ENCODE peak calls at places on chromosomes 1 and 21, in ten cellular contexts. P is neural progenitor cell, T is AG04450, Z is psoas muscle, O is suprapubic skin, X is lung, M is endothelial cell of umbilical vein, W is Panc1, D is left ventricle myocardium inferior, Y is PC-3. H is an unnamed sample.

GRCh38 chr1:210617306-210617705 is 288.6 kb downstream of the HHAT start:
- DNase-seq in Z (no peak), P (no peak), O (no peak), X (no peak), Y (no peak), D (no peak), M (no peak), T (no peak), W (no peak), H (no peak)

GRCh38 chr1:160169553-160170399 is 18.4 kb downstream of the ATP1A4 start:
- DNase-seq in M (no peak), T (no peak), P (peak), Y (no peak), O (no peak), D (no peak), W (no peak), Z (no peak), X (no peak), H (no peak)

GRCh38 chr1:163824006-163824405 is 502.3 kb downstream of the NUF2 start:
- DNase-seq in Y (no peak), X (no peak), T (no peak), P (no peak), D (peak), W (no peak), M (peak), O (no peak), Z (peak), H (no peak)

GRCh38 chr1:243973169-243973568 is 77.9 kb upstream of the ZBTB18 start:
- DNase-seq in Y (no peak), T (no peak), M (no peak), W (no peak), D (no peak), O (no peak), Z (no peak), X (no peak), P (no peak), H (no peak)

GRCh38 chr1:110749960-110750359 is 75.2 kb upstream of the KCNA3 start:
- DNase-seq in D (no peak), P (no peak), Z (no peak), X (no peak), M (no peak), W (no peak), O (no peak), Y (no peak), T (no peak), H (peak)

GRCh38 chr1:54006508-54006907 is 11.5 kb downstream of the LDLRAD1 start:
- DNase-seq in T (no peak), Y (no peak), W (no peak), Z (no peak), D (no peak), O (no peak), X (no peak), M (no peak), P (no peak), H (no peak)

GRCh38 chr21:36917487-36918158 is 48.8 kb downstream of the HLCS start:
- DNase-seq in D (no peak), W (peak), P (peak), O (no peak), T (peak), M (peak), X (no peak), Z (no peak), Y (peak), H (peak)

GRCh38 chr1:8230284-8230605 is 87.7 kb upstream of the SLC45A1 start:
- DNase-seq in M (no peak), W (no peak), D (no peak), P (no peak), O (no peak), Z (no peak), X (no peak), Y (no peak), T (no peak), H (no peak)

GRCh38 chr1:119742193-119742592 is 26.5 kb downstream of the HMGCS2 start:
- DNase-seq in D (peak), M (no peak), T (no peak), P (no peak), W (no peak), Y (no peak), O (no peak), Z (no peak), X (no peak), H (no peak)

GRCh38 chr1:116819081-116819480 is 64.9 kb downstream of the CD2 start:
- DNase-seq in X (no peak), Z (no peak), P (no peak), M (no peak), D (no peak), Y (no peak), O (no peak), T (no peak), W (no peak), H (no peak)
- H3K27ac ChIP-seq in X (no peak), Z (no peak), P (no peak), M (no peak), D (no peak), Y (no peak), O (no peak), T (no peak), W (no peak), H (no peak)

DNA sequence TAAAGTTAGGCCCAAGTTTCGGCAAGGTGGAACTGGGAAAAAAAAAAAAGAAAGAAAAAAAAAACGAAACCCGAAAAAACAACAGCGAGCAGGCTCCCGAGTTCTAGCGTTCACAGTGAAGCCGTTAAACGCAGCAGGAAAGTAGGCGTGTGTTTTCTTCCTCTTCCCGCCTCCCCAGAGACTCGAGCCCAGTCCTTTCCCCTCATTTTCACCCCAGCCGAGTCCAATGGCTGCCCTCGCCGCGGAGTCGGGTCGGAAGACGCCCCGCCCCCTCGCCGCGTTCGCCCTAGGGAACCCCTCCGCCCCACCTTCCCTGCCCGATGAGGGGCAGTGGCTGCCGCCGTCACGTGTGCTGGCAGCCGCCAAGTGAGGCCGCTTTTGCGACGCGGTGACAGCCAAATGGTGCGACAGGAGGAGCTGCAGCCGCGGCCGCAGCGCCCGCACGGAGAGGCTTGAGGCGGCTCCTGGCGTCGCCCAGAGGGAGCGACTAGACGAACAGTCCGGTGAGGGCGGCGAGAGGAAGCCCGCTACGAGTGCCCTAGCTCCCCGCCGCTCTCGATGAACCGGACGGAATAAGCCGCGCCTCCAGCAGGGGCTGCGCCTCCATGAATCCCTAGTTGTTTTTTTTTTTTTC is at the start of gene PKN2:
- DNase-seq in Z (peak), T (peak), X (peak), Y (peak), P (peak), O (peak), M (peak), W (peak), D (peak), H (peak)
- TF ChIP-seq CTCF in Z (peak), T (peak), X (no peak), Y (peak), P (no peak), O (peak), M (no peak), W (peak), D (peak), H (peak)

DNA sequence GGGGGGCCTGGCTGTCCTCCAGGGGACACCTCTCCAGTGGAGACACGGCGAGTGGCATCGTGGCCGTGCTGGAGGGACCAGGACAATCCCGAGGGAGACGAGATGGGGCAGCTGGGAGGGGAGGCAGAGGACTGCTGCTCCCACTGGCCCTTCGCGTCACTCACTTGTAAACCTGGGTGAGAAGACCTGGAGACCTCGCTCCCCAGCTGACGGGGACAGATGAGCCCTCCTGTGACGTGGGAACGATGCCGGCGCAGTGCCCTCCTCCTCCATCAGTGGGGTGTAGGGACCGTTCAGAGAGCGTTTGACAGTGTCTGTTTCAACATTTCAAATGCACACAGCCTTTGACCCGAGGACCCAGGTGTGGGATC is 4.6 kb downstream of the SPATC1L start:
- DNase-seq in Z (no peak), X (no peak), M (no peak), Y (no peak), D (no peak), O (peak), T (no peak), W (no peak), P (no peak), H (no peak)
- H3K27ac ChIP-seq in Z (no peak), X (no peak), M (no peak), Y (no peak), D (no peak), O (no peak), T (no peak), W (no peak), P (no peak), H (peak)

GRCh38 chr1:115242543-115242942 is 95.5 kb downstream of the NGF start:
- DNase-seq in O (no peak), M (no peak), D (no peak), X (no peak), Y (no peak), W (no peak), T (no peak), Z (no peak), P (no peak), H (no peak)
- TF ChIP-seq CTCF in O (no peak), M (no peak), D (no peak), X (no peak), Y (no peak), W (no peak), T (no peak), Z (no peak), P (no peak), H (no peak)

DNA sequence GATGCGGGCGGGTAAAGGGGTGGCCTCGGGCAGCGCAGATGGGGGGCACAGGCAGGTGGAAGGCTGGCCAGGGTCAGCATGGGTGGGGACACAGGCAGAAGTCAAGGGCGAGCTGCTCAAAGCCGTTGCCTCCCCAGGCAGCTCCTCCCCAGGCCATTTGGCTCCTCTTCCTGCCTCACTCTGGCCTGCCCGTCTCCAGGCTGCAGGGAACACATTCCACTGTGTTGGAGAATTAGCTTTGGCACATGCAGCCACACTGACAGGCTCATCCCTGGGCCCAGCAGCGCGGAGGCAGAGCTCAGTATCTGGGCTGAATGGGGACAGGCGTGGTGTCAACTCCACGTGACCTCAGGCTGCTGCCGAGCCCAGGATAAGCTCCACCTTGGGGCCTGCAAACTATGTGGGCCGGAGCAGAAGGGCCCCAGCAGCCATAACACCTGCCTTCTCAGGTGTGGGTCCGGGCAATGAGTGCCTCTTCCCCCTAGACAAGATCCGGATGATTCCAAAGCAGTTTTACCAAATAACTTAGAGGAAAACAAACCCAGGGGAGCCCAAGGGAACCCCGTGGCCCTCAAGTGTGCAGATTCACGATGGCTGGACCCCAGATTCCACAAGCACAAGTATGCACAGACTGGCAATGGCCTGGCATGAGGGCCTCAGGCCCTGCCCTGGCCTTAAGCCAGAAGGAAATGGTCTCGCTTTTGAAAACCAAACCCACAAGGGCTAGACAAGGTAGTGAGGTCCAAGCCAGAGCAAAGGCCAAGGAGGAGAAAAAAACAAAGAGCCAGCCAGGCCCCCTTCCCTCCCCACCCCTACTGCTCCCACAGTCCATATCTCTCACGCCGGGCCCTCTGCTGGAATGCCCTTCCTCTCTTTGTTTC is 40.2 kb downstream of the HSPG2 start:
- DNase-seq in Y (no peak), Z (peak), O (peak), T (no peak), P (peak), X (peak), W (no peak), D (peak), M (peak), H (peak)
- H3K27ac ChIP-seq in Y (no peak), Z (peak), O (peak), T (no peak), P (no peak), X (peak), W (peak), D (peak), M (peak), H (no peak)

GRCh38 chr1:41631971-41632370 is 147.5 kb upstream of the EDN2 start:
- DNase-seq in X (no peak), W (no peak), O (no peak), Y (peak), D (no peak), T (no peak), P (no peak), Z (no peak), M (no peak), H (no peak)
- TF ChIP-seq CTCF in X (no peak), W (no peak), O (no peak), Y (no peak), D (no peak), T (no peak), P (no peak), Z (no peak), M (no peak), H (no peak)

GRCh38 chr1:234531181-234532132 is 52.5 kb upstream of the TARBP1 start:
- DNase-seq in O (peak), T (no peak), P (peak), X (no peak), Z (peak), Y (peak), D (peak), W (no peak), M (peak), H (no peak)

GRCh38 chr1:234533975-234534876 is 55.2 kb upstream of the TARBP1 start:
- DNase-seq in Y (no peak), P (no peak), Z (peak), W (no peak), X (peak), D (peak), T (peak), M (peak), O (peak), H (no peak)

GRCh38 chr1:234535208-234535607 is 56.2 kb upstream of the TARBP1 start:
- DNase-seq in M (no peak), D (no peak), X (no peak), Z (no peak), W (no peak), P (no peak), O (no peak), T (no peak), Y (no peak), H (no peak)

GRCh38 chr1:234532511-234532922 is 53.5 kb upstream of the TARBP1 start:
- DNase-seq in W (no peak), D (no peak), Y (no peak), M (peak), P (no peak), O (peak), X (peak), T (no peak), Z (peak), H (no peak)

GRCh38 chr1:234533034-234533571 is 54.1 kb upstream of the TARBP1 start:
- DNase-seq in Y (peak), D (peak), T (peak), X (no peak), P (no peak), Z (peak), O (peak), W (no peak), M (peak), H (no peak)
- H3K27ac ChIP-seq in Y (peak), D (peak), T (peak), X (peak), P (no peak), Z (peak), O (peak), W (no peak), M (no peak), H (no peak)

GRCh38 chr1:213423041-213423440 is 372.0 kb downstream of the RPS6KC1 start:
- DNase-seq in D (no peak), Y (no peak), Z (no peak), P (no peak), X (no peak), M (no peak), O (no peak), W (no peak), T (no peak), H (no peak)
- TF ChIP-seq CTCF in D (no peak), Y (no peak), Z (no peak), P (no peak), X (no peak), M (no peak), O (no peak), W (no peak), T (no peak), H (no peak)

H was measured in WERI-Rb-1.